ENCODE peak calls at places on chromosomes 16 and 17, in ten cellular contexts. W is heart right ventricle; I is NCI-H82; N is astrocyte of the spinal cord; O is EL; X is iPS DF 19.7; S is GM04504; K is activated CD8-positive, alpha-beta memory T cell treated with anti-CD3 and anti-CD28 coated beads, Interleukin-2, amount 50 U/mL, for 48 hours; U is T-helper 1 cell; F is CD8-positive, alpha-beta memory T cell. R is an unnamed sample.

GRCh38 chr16:69481901-69482341 is 57.5 kb downstream of the CYB5B start:
- DNase-seq in W (peak), F (no peak), X (no peak), U (no peak), O (peak), N (peak), S (peak), I (no peak), K (peak), R (no peak)

GRCh38 chr17:8162232-8162996 is at the start of gene VAMP2:
- DNase-seq in U (peak), K (peak), I (peak), N (peak), F (peak), X (no peak), W (peak), S (peak), O (peak), R (peak)

GRCh38 chr16:1640261-1640956 is 28.2 kb downstream of the CRAMP1 start:
- DNase-seq in N (no peak), F (no peak), X (no peak), S (no peak), K (no peak), I (no peak), W (no peak), U (no peak), O (no peak), R (no peak)

GRCh38 chr16:24508614-24509013 is 30.8 kb upstream of the RBBP6 start:
- DNase-seq in W (no peak), F (no peak), S (peak), U (no peak), X (no peak), N (peak), O (peak), K (no peak), I (peak), R (no peak)

GRCh38 chr17:50425682-50426471 is at the start of gene ACSF2:
- DNase-seq in X (no peak), K (peak), I (peak), U (peak), O (peak), N (peak), S (no peak), F (peak), W (peak), R (peak)

GRCh38 chr17:16988749-16989229 is 16.9 kb upstream of the TNFRSF13B start:
- DNase-seq in O (no peak), F (no peak), S (no peak), I (no peak), U (no peak), X (no peak), N (no peak), K (no peak), W (no peak), R (no peak)

GRCh38 chr17:62995377-62995885 is 29.4 kb downstream of the TANC2 start:
- DNase-seq in X (no peak), I (peak), F (no peak), N (peak), O (peak), U (no peak), W (no peak), K (no peak), S (no peak), R (no peak)

GRCh38 chr17:78258323-78259229 is 27.1 kb downstream of the TMEM235 start:
- DNase-seq in O (no peak), F (peak), K (peak), U (peak), N (peak), W (peak), I (no peak), S (no peak), X (no peak), R (peak)

GRCh38 chr16:84088695-84089395 is 27.9 kb downstream of the MBTPS1 start:
- DNase-seq in N (no peak), X (no peak), I (no peak), S (no peak), O (no peak), F (peak), K (peak), W (peak), U (peak), R (peak)

GRCh38 chr16:23504076-23504452 is 6.2 kb downstream of the GGA2 start:
- DNase-seq in I (no peak), W (no peak), S (peak), U (no peak), O (peak), N (peak), F (peak), X (no peak), K (no peak), R (no peak)

GRCh38 chr16:4366016-4366415 is 5.6 kb upstream of the VASN start:
- DNase-seq in S (no peak), F (no peak), K (no peak), N (no peak), I (no peak), X (no peak), W (no peak), U (no peak), O (no peak), R (no peak)

GRCh38 chr17:76485569-76485968 is 15.7 kb downstream of the RHBDF2 start:
- DNase-seq in O (no peak), S (no peak), N (no peak), K (no peak), U (no peak), X (no peak), I (no peak), W (no peak), F (no peak), R (no peak)

GRCh38 chr17:30520436-30520835 is 43.2 kb downstream of the GOSR1 start:
- DNase-seq in N (peak), S (peak), U (no peak), W (no peak), O (peak), X (no peak), I (no peak), K (no peak), F (no peak), R (no peak)

GRCh38 chr16:29316673-29317237 is 89.8 kb downstream of the NPIPB11 start:
- DNase-seq in U (no peak), K (no peak), S (no peak), F (no peak), N (no peak), X (no peak), O (no peak), I (no peak), W (no peak), R (no peak)

GRCh38 chr17:57823469-57824401 is 26.1 kb downstream of the MRPS23 start:
- DNase-seq in S (no peak), O (no peak), N (no peak), X (no peak), K (no peak), W (no peak), I (peak), U (no peak), F (no peak), R (no peak)

GRCh38 chr17:29623283-29623647 is 553 bp upstream of the CORO6 start:
- DNase-seq in W (no peak), N (no peak), S (no peak), I (no peak), U (no peak), F (no peak), O (no peak), X (no peak), K (no peak), R (no peak)

GRCh38 chr16:48126801-48127644 is 28.8 kb downstream of the ABCC12 start:
- DNase-seq in W (no peak), X (no peak), N (peak), I (peak), S (peak), U (no peak), O (peak), K (no peak), F (no peak), R (no peak)

GRCh38 chr17:45940826-45941225 is 46.5 kb downstream of the MAPT start:
- DNase-seq in W (no peak), X (no peak), U (no peak), F (no peak), I (no peak), O (no peak), N (no peak), S (no peak), K (no peak), R (no peak)

GRCh38 chr17:49414271-49414621 is 436 bp downstream of the PHB1 start:
- DNase-seq in U (no peak), W (no peak), N (no peak), X (no peak), O (no peak), K (no peak), F (no peak), I (peak), S (no peak), R (no peak)

GRCh38 chr16:68700120-68700519 is 37.0 kb upstream of the CDH1 start:
- DNase-seq in F (no peak), W (no peak), S (no peak), I (no peak), O (peak), X (no peak), K (no peak), N (no peak), U (no peak), R (no peak)

GRCh38 chr16:10183606-10183959 is 1.4 kb upstream of the GRIN2A start:
- DNase-seq in F (no peak), N (no peak), W (no peak), X (no peak), O (no peak), S (no peak), U (no peak), I (peak), K (no peak), R (no peak)

GRCh38 chr17:1834378-1835149 is 4.8 kb downstream of the RPA1 start:
- DNase-seq in S (no peak), F (no peak), N (no peak), I (no peak), K (no peak), U (no peak), X (no peak), O (no peak), W (no peak), R (no peak)

GRCh38 chr16:68668266-68668665 is 23.2 kb downstream of the CDH3 start:
- DNase-seq in F (no peak), X (no peak), N (no peak), K (no peak), W (no peak), U (no peak), S (peak), I (no peak), O (peak), R (no peak)

GRCh38 chr17:20213429-20213828 is 204.3 kb downstream of the SPECC1 start:
- DNase-seq in W (no peak), K (no peak), U (no peak), F (no peak), S (no peak), O (no peak), X (no peak), N (no peak), I (no peak), R (no peak)

GRCh38 chr17:21380659-21381058 is 4.5 kb downstream of the KCNJ12 start:
- DNase-seq in S (no peak), F (no peak), U (no peak), X (no peak), I (no peak), K (no peak), W (no peak), O (no peak), N (no peak), R (no peak)

GRCh38 chr16:70579648-70580630 is 56.3 kb downstream of the SF3B3 start:
- DNase-seq in F (no peak), W (peak), K (no peak), O (no peak), S (no peak), I (no peak), U (no peak), N (no peak), X (no peak), R (no peak)

GRCh38 chr17:60601443-60602384 is 1.7 kb downstream of the PPM1D start:
- DNase-seq in U (peak), O (peak), X (no peak), I (peak), K (peak), W (no peak), F (no peak), N (peak), S (no peak), R (peak)

GRCh38 chr16:3983081-3983520 is 102.6 kb upstream of the CREBBP start:
- DNase-seq in X (peak), N (peak), U (peak), K (peak), O (peak), W (peak), F (peak), I (peak), S (no peak), R (peak)

GRCh38 chr17:18966831-18967624 is 15.1 kb downstream of the SLC5A10 start:
- DNase-seq in U (no peak), N (peak), S (no peak), O (no peak), W (peak), F (no peak), I (no peak), K (no peak), X (no peak), R (no peak)

GRCh38 chr16:55495616-55496289 is 13.1 kb upstream of the LPCAT2 start:
- DNase-seq in F (no peak), U (no peak), K (no peak), I (no peak), X (no peak), O (peak), S (peak), W (no peak), N (peak), R (peak)

GRCh38 chr16:89201467-89202377 is 1.4 kb upstream of the SLC22A31 start:
- DNase-seq in I (peak), S (no peak), U (peak), W (peak), O (peak), N (peak), F (peak), K (peak), X (no peak), R (peak)

GRCh38 chr17:37754363-37754762 is 9.5 kb upstream of the HNF1B start:
- DNase-seq in W (no peak), F (no peak), K (no peak), X (no peak), O (no peak), U (no peak), I (no peak), S (no peak), N (no peak), R (no peak)

GRCh38 chr16:54135361-54136275 is 151.0 kb downstream of the IRX3 start:
- DNase-seq in F (no peak), K (no peak), U (no peak), I (no peak), S (peak), O (peak), N (peak), W (no peak), X (no peak), R (no peak)

GRCh38 chr17:71023631-71024030 is 854.3 kb downstream of the KCNJ2 start:
- DNase-seq in U (no peak), I (peak), O (peak), K (no peak), S (no peak), W (no peak), F (no peak), X (no peak), N (peak), R (no peak)

GRCh38 chr17:28578246-28579195 is 1.8 kb upstream of the ALDOC start:
- DNase-seq in X (no peak), O (no peak), W (no peak), I (no peak), K (no peak), S (no peak), F (no peak), N (no peak), U (no peak), R (no peak)

GRCh38 chr17:36777118-36777517 is 160.2 kb upstream of the LHX1 start:
- DNase-seq in O (no peak), K (no peak), W (no peak), X (no peak), F (no peak), U (no peak), S (no peak), I (no peak), N (no peak), R (no peak)

GRCh38 chr16:57485916-57486857 is at the start of gene DOK4:
- DNase-seq in W (peak), U (peak), F (peak), S (peak), I (peak), O (peak), X (no peak), K (peak), N (peak), R (peak)